ENCODE peak calls at places on chromosomes 5 and 9, in seven cellular contexts. V, R, Q, Z, U, X and M are unnamed samples.
A peak's percentile ranks its signal among the peaks of the same experiment; 100 is the strongest.

GRCh38 chr5:68187268-68188055 is 28.1 kb upstream of the PIK3R1 start:
- DNase-seq in V (no peak), R (peak; percentile 49), Q (peak; percentile 73), Z (no peak), U (no peak), X (peak; percentile 19), M (peak; percentile 78)

GRCh38 chr5:52693279-52693678 is 94.4 kb upstream of the ITGA1 start:
- DNase-seq in V (peak; percentile 33), R (no peak), Q (peak; percentile 45), Z (no peak), U (no peak), X (no peak), M (no peak)

GRCh38 chr5:137122075-137122474 is 377.1 kb downstream of the SPOCK1 start:
- DNase-seq in V (no peak), R (peak; percentile 18), Q (no peak), Z (no peak), U (no peak), X (no peak), M (no peak)

GRCh38 chr5:66307647-66308257 is 163.7 kb downstream of the SREK1 start:
- DNase-seq in V (no peak), R (peak; percentile 33), Q (no peak), Z (no peak), U (no peak), X (peak; percentile 67), M (peak; percentile 14)

GRCh38 chr9:27124151-27124550 is 15.1 kb downstream of the TEK start:
- DNase-seq in V (no peak), R (no peak), Q (no peak), Z (no peak), U (no peak), X (no peak), M (no peak)

GRCh38 chr9:108933641-108934322 is at the start of gene ELP1:
- DNase-seq in V (peak; percentile 98), R (peak; percentile 93), Q (peak; percentile 95), Z (peak; percentile 94), U (peak; percentile 94), X (peak; percentile 88), M (peak; percentile 96)

GRCh38 chr9:127912296-127912695 is 4.5 kb downstream of the ST6GALNAC4 start:
- DNase-seq in V (no peak), R (no peak), Q (no peak), Z (no peak), U (no peak), X (no peak), M (no peak)

GRCh38 chr5:124669956-124670671 is 76.3 kb downstream of the ZNF608 start:
- DNase-seq in V (no peak), R (no peak), Q (no peak), Z (no peak), U (no peak), X (no peak), M (no peak)

GRCh38 chr5:75016896-75017295 is 35.5 kb downstream of the GCNT4 start:
- DNase-seq in V (no peak), R (no peak), Q (no peak), Z (no peak), U (no peak), X (no peak), M (no peak)

GRCh38 chr9:123331303-123331702 is 24.7 kb upstream of the CRB2 start:
- DNase-seq in V (no peak), R (no peak), Q (no peak), Z (no peak), U (no peak), X (no peak), M (no peak)

GRCh38 chr5:360277-361027 is 38.9 kb downstream of the AHRR start:
- DNase-seq in V (no peak), R (no peak), Q (no peak), Z (no peak), U (peak; percentile 31), X (no peak), M (no peak)

GRCh38 chr5:84378961-84379360 is 5.7 kb downstream of the EDIL3 start:
- DNase-seq in V (no peak), R (no peak), Q (no peak), Z (no peak), U (no peak), X (peak; percentile 81), M (no peak)

GRCh38 chr9:1604942-1605560 is 410.1 kb upstream of the SMARCA2 start:
- DNase-seq in V (peak; percentile 8), R (no peak), Q (no peak), Z (no peak), U (no peak), X (no peak), M (peak; percentile 8)